ENCODE peak calls at places on chromosomes 7 and 10, in four cellular contexts. One of them, this sample, is unnamed.

GRCh38 chr7:126370038-126370668 is 882.6 kb downstream of the GRM8 start:
- DNase-seq in naive thymus-derived CD4-positive, alpha-beta T cell: no peak
- DNase-seq in adrenal gland: no peak
- DNase-seq in Karpas-422: no peak
- DNase-seq in this sample: no peak

GRCh38 chr7:44380179-44380830 is 54.9 kb upstream of the CAMK2B start:
- DNase-seq in adrenal gland: no peak
- DNase-seq in naive thymus-derived CD4-positive, alpha-beta T cell: no peak
- DNase-seq in Karpas-422: no peak
- DNase-seq in this sample: no peak

GRCh38 chr7:836429-836828 is 4.2 kb downstream of the SUN1 start:
- DNase-seq in Karpas-422: no peak
- DNase-seq in adrenal gland: peak
- DNase-seq in naive thymus-derived CD4-positive, alpha-beta T cell: no peak
- DNase-seq in this sample: peak

GRCh38 chr10:66187096-66187733 is 738.6 kb upstream of the LRRTM3 start:
- DNase-seq in Karpas-422: no peak
- DNase-seq in naive thymus-derived CD4-positive, alpha-beta T cell: no peak
- DNase-seq in adrenal gland: no peak
- DNase-seq in this sample: no peak

GRCh38 chr10:29736325-29737208 is 101.8 kb upstream of the SVIL start:
- DNase-seq in naive thymus-derived CD4-positive, alpha-beta T cell: peak
- DNase-seq in Karpas-422: no peak
- DNase-seq in adrenal gland: peak
- DNase-seq in this sample: peak

GRCh38 chr7:157429001-157429679 is 92.3 kb downstream of the DNAJB6 start:
- DNase-seq in adrenal gland: no peak
- DNase-seq in naive thymus-derived CD4-positive, alpha-beta T cell: no peak
- DNase-seq in Karpas-422: no peak
- DNase-seq in this sample: no peak

GRCh38 chr7:149826344-149827088 is 11.7 kb upstream of the ZNF862 start:
- DNase-seq in adrenal gland: no peak
- DNase-seq in Karpas-422: no peak
- DNase-seq in naive thymus-derived CD4-positive, alpha-beta T cell: no peak
- DNase-seq in this sample: no peak

GRCh38 chr10:121154846-121155245 is 303.7 kb downstream of the WDR11 start:
- DNase-seq in naive thymus-derived CD4-positive, alpha-beta T cell: no peak
- DNase-seq in Karpas-422: no peak
- DNase-seq in adrenal gland: no peak
- DNase-seq in this sample: no peak

GRCh38 chr10:127117125-127117524 is 79.3 kb downstream of the INSYN2A start:
- DNase-seq in Karpas-422: peak
- DNase-seq in naive thymus-derived CD4-positive, alpha-beta T cell: peak
- DNase-seq in adrenal gland: peak
- DNase-seq in this sample: peak

GRCh38 chr7:142263598-142264380 is 5.9 kb upstream of the PRSS58 start:
- DNase-seq in naive thymus-derived CD4-positive, alpha-beta T cell: no peak
- DNase-seq in adrenal gland: no peak
- DNase-seq in Karpas-422: no peak
- DNase-seq in this sample: no peak

GRCh38 chr7:1040790-1041189 is 3.6 kb upstream of the GPR146 start:
- DNase-seq in naive thymus-derived CD4-positive, alpha-beta T cell: no peak
- DNase-seq in Karpas-422: no peak
- DNase-seq in adrenal gland: peak
- DNase-seq in this sample: peak

GRCh38 chr7:76337147-76337546 is 21.6 kb downstream of the YWHAG start:
- DNase-seq in naive thymus-derived CD4-positive, alpha-beta T cell: no peak
- DNase-seq in Karpas-422: no peak
- DNase-seq in adrenal gland: no peak
- DNase-seq in this sample: no peak

GRCh38 chr10:124647421-124648130 is 96.6 kb downstream of the FAM53B start:
- DNase-seq in naive thymus-derived CD4-positive, alpha-beta T cell: peak
- DNase-seq in adrenal gland: peak
- DNase-seq in Karpas-422: peak
- DNase-seq in this sample: no peak

GRCh38 chr7:25821225-25821624 is 330.8 kb upstream of the NFE2L3 start:
- DNase-seq in adrenal gland: no peak
- DNase-seq in naive thymus-derived CD4-positive, alpha-beta T cell: no peak
- DNase-seq in Karpas-422: peak
- DNase-seq in this sample: no peak

GRCh38 chr7:3914385-3914784 is 613.3 kb downstream of the SDK1 start:
- DNase-seq in adrenal gland: no peak
- DNase-seq in naive thymus-derived CD4-positive, alpha-beta T cell: no peak
- DNase-seq in Karpas-422: no peak
- DNase-seq in this sample: peak

GRCh38 chr7:45975847-45976484 is 54.9 kb upstream of the IGFBP3 start:
- DNase-seq in naive thymus-derived CD4-positive, alpha-beta T cell: no peak
- DNase-seq in adrenal gland: no peak
- DNase-seq in Karpas-422: no peak
- DNase-seq in this sample: no peak

GRCh38 chr7:82677493-82677892 is 233.9 kb upstream of the CACNA2D1 start:
- DNase-seq in Karpas-422: no peak
- DNase-seq in adrenal gland: no peak
- DNase-seq in naive thymus-derived CD4-positive, alpha-beta T cell: peak
- DNase-seq in this sample: no peak

GRCh38 chr10:18532881-18533535 is 118.4 kb downstream of the NSUN6 start:
- DNase-seq in naive thymus-derived CD4-positive, alpha-beta T cell: no peak
- DNase-seq in adrenal gland: no peak
- DNase-seq in Karpas-422: no peak
- DNase-seq in this sample: no peak

GRCh38 chr10:102674566-102674965 is 30.3 kb downstream of the TRIM8 start:
- DNase-seq in Karpas-422: no peak
- DNase-seq in naive thymus-derived CD4-positive, alpha-beta T cell: peak
- DNase-seq in adrenal gland: no peak
- DNase-seq in this sample: no peak

GRCh38 chr7:132653364-132653930 is 77.2 kb upstream of the PLXNA4 start:
- DNase-seq in Karpas-422: peak
- DNase-seq in adrenal gland: no peak
- DNase-seq in naive thymus-derived CD4-positive, alpha-beta T cell: no peak
- DNase-seq in this sample: no peak

This sample was measured in fibroblast of gingiva.